ENCODE peak calls at places on chromosomes 4 and X, in nine cellular contexts. P is H1, S is ovary, K is Peyer's patch, M is heart left ventricle, N is adrenal gland, G is esophagus squamous epithelium, E is breast epithelium, A is transverse colon. Y is an unnamed sample.

GRCh38 chrX:136162827-136163427 is 15.6 kb downstream of the FHL1 start:
- DNase-seq in P (no peak), S (peak; percentile 31), K (no peak), M (peak; percentile 63), N (peak; percentile 54), G (no peak), E (no peak), A (peak; percentile 66), Y (peak; percentile 42)

GRCh38 chrX:54358424-54359211 is 772 bp upstream of the WNK3 start:
- DNase-seq in P (peak; percentile 75), S (peak; percentile 78), K (no peak), M (peak; percentile 41), N (peak; percentile 56), G (no peak), E (peak; percentile 50), A (peak; percentile 20), Y (peak; percentile 72)

GRCh38 chr4:110624016-110624770 is 1.3 kb upstream of the PITX2 start:
- DNase-seq in P (no peak), S (no peak), K (no peak), M (no peak), N (no peak), G (no peak), E (no peak), A (no peak), Y (no peak)

GRCh38 chr4:44544158-44544557 is 95.5 kb upstream of the KCTD8 start:
- DNase-seq in P (no peak), S (no peak), K (no peak), M (no peak), N (no peak), G (no peak), E (no peak), A (no peak), Y (no peak)

GRCh38 chr4:26317766-26318165 is 3.0 kb upstream of the RBPJ start:
- DNase-seq in P (no peak), S (no peak), K (no peak), M (no peak), N (no peak), G (no peak), E (no peak), A (no peak), Y (no peak)

GRCh38 chr4:75244325-75244724 is 269.9 kb downstream of the RCHY1 start:
- DNase-seq in P (no peak), S (no peak), K (no peak), M (no peak), N (no peak), G (no peak), E (no peak), A (peak; percentile 76), Y (no peak)

GRCh38 chr4:8215001-8215427 is 15.9 kb downstream of the SH3TC1 start:
- DNase-seq in P (no peak), S (no peak), K (no peak), M (no peak), N (peak; percentile 88), G (no peak), E (no peak), A (no peak), Y (peak; percentile 80)

GRCh38 chrX:926991-927390 is 285.5 kb downstream of the CRLF2 start:
- DNase-seq in P (no peak), S (no peak), K (no peak), M (no peak), N (no peak), G (no peak), E (no peak), A (no peak), Y (no peak)

GRCh38 chr4:151850751-151851150 is 89.9 kb upstream of the GATB start:
- DNase-seq in P (no peak), S (no peak), K (no peak), M (no peak), N (no peak), G (no peak), E (no peak), A (no peak), Y (no peak)

GRCh38 chr4:101954975-101955678 is 164.6 kb downstream of the BANK1 start:
- DNase-seq in P (no peak), S (no peak), K (no peak), M (no peak), N (no peak), G (no peak), E (no peak), A (no peak), Y (no peak)

GRCh38 chrX:40440841-40441240 is 139.9 kb upstream of the ATP6AP2 start:
- DNase-seq in P (no peak), S (no peak), K (no peak), M (no peak), N (peak; percentile 14), G (no peak), E (no peak), A (no peak), Y (no peak)

GRCh38 chr4:114116861-114117260 is 137.4 kb upstream of the ARSJ start:
- DNase-seq in P (no peak), S (no peak), K (no peak), M (no peak), N (no peak), G (no peak), E (no peak), A (no peak), Y (no peak)

GRCh38 chr4:139786494-139787354 is 121.1 kb downstream of the MGST2 start:
- DNase-seq in P (no peak), S (no peak), K (no peak), M (no peak), N (no peak), G (no peak), E (no peak), A (no peak), Y (no peak)

GRCh38 chr4:152485726-152486276 is 50.1 kb downstream of the FBXW7 start:
- DNase-seq in P (no peak), S (no peak), K (no peak), M (no peak), N (no peak), G (no peak), E (no peak), A (no peak), Y (no peak)

GRCh38 chr4:106208481-106209460 is 107.2 kb downstream of the TBCK start:
- DNase-seq in P (no peak), S (no peak), K (no peak), M (no peak), N (no peak), G (no peak), E (no peak), A (no peak), Y (no peak)

GRCh38 chr4:49063670-49064069 is 77.6 kb downstream of the CWH43 start:
- DNase-seq in P (no peak), S (no peak), K (no peak), M (no peak), N (no peak), G (no peak), E (no peak), A (no peak), Y (no peak)

GRCh38 chr4:38034986-38035882 is 75.0 kb downstream of the PTTG2 start:
- DNase-seq in P (no peak), S (no peak), K (peak; percentile 24), M (no peak), N (peak; percentile 66), G (no peak), E (no peak), A (no peak), Y (no peak)

DNA sequence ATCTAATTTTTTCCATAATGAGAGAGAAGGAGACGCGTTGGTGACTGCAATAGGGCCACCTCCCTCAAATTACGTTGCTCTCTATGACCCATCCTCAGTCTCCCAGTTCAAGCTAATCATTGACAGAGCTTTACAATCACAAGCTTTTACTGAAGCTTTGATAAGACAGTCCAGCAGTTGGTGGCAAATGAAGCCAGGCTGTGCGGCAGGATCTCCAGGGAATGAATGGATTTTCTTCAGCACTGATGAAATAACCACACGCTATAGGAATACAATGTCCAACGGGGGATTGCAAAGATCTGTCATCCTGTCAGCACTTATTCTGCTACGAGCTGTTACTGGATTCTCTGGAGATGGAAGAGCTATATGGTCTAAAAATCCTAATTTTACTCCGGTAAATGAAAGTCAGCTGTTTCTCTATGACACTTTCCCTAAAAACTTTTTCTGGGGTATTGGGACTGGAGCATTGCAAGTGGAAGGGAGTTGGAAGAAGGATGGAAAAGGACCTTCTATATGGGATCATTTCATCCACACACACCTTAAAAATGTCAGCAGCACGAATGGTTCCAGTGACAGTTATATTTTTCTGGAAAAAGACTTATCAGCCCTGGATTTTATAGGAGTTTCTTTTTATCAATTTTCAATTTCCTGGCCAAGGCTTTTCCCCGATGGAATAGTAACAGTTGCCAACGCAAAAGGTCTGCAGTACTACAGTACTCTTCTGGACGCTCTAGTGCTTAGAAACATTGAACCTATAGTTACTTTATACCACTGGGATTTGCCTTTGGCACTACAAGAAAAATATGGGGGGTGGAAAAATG is at the start of gene KLB:
- DNase-seq in P (no peak), S (no peak), K (no peak), M (no peak), N (no peak), G (no peak), E (no peak), A (peak; percentile 48), Y (no peak)
- TF ChIP-seq POLR2A in P (no peak), S (no peak), K (no peak), M (no peak), N (no peak), G (no peak), E (no peak), A (no peak), Y (no peak)

GRCh38 chrX:101803451-101803850 is 128.4 kb downstream of the ZMAT1 start:
- DNase-seq in P (no peak), S (no peak), K (no peak), M (no peak), N (no peak), G (no peak), E (no peak), A (no peak), Y (no peak)
- H3K27me3 ChIP-seq in P (no peaks in the 10 kb centered on the region), S (no peaks in the 10 kb centered on the region), K (no peaks in the 10 kb centered on the region), M (no peaks in the 10 kb centered on the region), N (peaks cover 6% of the 10 kb centered on the region), G (no peaks in the 10 kb centered on the region), E (no peaks in the 10 kb centered on the region), A (no peaks in the 10 kb centered on the region), Y (no peaks in the 10 kb centered on the region)

DNA sequence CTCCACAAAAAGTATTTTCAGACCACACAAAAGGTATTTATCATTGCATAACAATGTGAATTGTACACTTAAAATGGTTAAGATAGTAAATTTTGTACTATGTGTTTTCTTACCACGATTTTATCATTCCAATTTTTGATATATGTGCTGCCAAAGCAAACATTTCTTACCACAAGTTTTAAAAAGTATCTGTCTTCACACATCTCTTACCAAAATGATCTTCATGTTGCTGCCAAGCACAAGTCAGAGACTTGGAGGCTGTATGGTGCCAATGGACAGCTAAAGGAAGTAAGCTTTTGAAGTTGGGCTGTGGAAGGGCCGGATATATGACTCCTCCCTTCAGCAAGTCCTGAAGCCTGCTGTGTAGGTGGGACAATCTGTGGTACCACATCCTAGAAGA is 67.9 kb downstream of the TMLHE start:
- DNase-seq in P (no peak), S (no peak), K (no peak), M (no peak), N (no peak), G (no peak), E (no peak), A (no peak), Y (no peak)
- TF ChIP-seq CTCF in P (no peak), S (no peak), K (no peak), M (no peak), N (no peak), G (no peak), E (no peak), A (no peak), Y (no peak)

DNA sequence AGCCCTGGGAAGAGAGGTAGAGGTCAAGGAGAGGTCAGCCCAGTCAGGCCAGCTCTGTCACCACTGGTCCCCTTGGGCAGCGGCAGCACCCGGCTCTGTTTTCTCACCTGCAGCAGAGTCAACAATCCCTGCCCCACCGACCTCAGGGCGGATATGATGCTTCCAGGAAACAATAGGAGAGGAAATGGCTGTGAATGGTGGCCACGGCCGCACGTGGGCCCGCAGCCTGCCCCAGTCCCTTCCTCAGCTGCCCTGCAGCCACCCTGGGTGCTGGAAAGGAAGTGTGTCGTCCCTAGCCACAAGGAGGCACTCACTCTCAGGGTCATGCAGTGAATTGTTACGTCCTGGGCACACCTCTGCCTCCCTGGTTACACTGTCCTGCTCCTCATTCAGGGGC is 92.5 kb upstream of the ENPP6 start:
- DNase-seq in P (no peak), S (no peak), K (peak; percentile 55), M (peak; percentile 33), N (peak; percentile 23), G (no peak), E (no peak), A (peak; percentile 56), Y (no peak)
- TF ChIP-seq POLR2A in P (no peak), S (no peak), K (no peak), M (no peak), N (no peak), G (no peak), E (no peak), A (no peak), Y (no peak)